ENCODE peak calls at places on chromosomes 12 and 14, in eight cellular contexts. N, M, V, J, X, T, C and B are unnamed samples.

GRCh38 chr12:89181271-89181920 is 170.9 kb downstream of the DUSP6 start:
- DNase-seq in M (no peak), X (no peak), N (peak), J (peak), V (no peak), T (peak), C (no peak), B (peak)

GRCh38 chr14:90319173-90319572 is 12.6 kb downstream of the NRDE2 start:
- DNase-seq in M (no peak), N (no peak), C (no peak), X (no peak), T (no peak), V (no peak), J (no peak), B (peak)

GRCh38 chr12:119512772-119513497 is 80.6 kb upstream of the TMEM233 start:
- DNase-seq in T (peak), X (no peak), C (peak), V (no peak), M (peak), N (no peak), J (no peak), B (no peak)

GRCh38 chr14:81423504-81423903 is 23.4 kb upstream of the STON2 start:
- DNase-seq in C (no peak), X (peak), M (no peak), N (no peak), V (peak), T (peak), J (no peak), B (no peak)

GRCh38 chr14:93969082-93969828 is 7.1 kb downstream of the ASB2 start:
- DNase-seq in J (no peak), V (peak), X (peak), N (no peak), M (no peak), T (no peak), C (no peak), B (no peak)

GRCh38 chr12:109567967-109568366 is 5.3 kb downstream of the MMAB start:
- DNase-seq in C (no peak), T (no peak), X (no peak), M (no peak), J (no peak), V (no peak), N (no peak), B (no peak)

GRCh38 chr12:56389215-56389850 is 26.7 kb upstream of the APOF start:
- DNase-seq in N (no peak), T (no peak), M (no peak), C (no peak), J (no peak), V (no peak), X (no peak), B (no peak)

GRCh38 chr12:13661005-13661887 is 320.2 kb downstream of the GRIN2B start:
- DNase-seq in M (peak), T (peak), N (peak), V (no peak), C (peak), J (peak), X (peak), B (peak)

GRCh38 chr12:42590324-42590934 is 883 bp upstream of the PRICKLE1 start:
- DNase-seq in V (peak), T (peak), N (no peak), M (no peak), X (peak), C (no peak), J (peak), B (no peak)

GRCh38 chr14:79602023-79602422 is 609.3 kb downstream of the DIO2 start:
- DNase-seq in N (no peak), V (no peak), M (no peak), C (no peak), J (no peak), X (no peak), T (no peak), B (no peak)

GRCh38 chr12:66596189-66596588 is 82.7 kb downstream of the GRIP1 start:
- DNase-seq in V (no peak), N (peak), M (no peak), X (no peak), T (peak), C (no peak), J (no peak), B (peak)

GRCh38 chr12:73902270-73902669 is 635.4 kb upstream of the ATXN7L3B start:
- DNase-seq in C (no peak), X (no peak), T (no peak), V (no peak), M (no peak), N (no peak), J (peak), B (no peak)

GRCh38 chr12:78209851-78210493 is 379.3 kb downstream of the NAV3 start:
- DNase-seq in X (peak), C (peak), V (peak), M (no peak), N (peak), T (peak), J (no peak), B (peak)

GRCh38 chr14:29716150-29716549 is 211.5 kb downstream of the PRKD1 start:
- DNase-seq in M (no peak), T (peak), C (peak), N (peak), X (no peak), J (no peak), V (no peak), B (peak)

GRCh38 chr12:93146278-93146939 is 217.3 kb upstream of the EEA1 start:
- DNase-seq in M (no peak), J (no peak), T (peak), X (no peak), V (no peak), N (peak), C (no peak), B (peak)

GRCh38 chr14:63705561-63706070 is 22.2 kb downstream of the SGPP1 start:
- DNase-seq in J (no peak), M (no peak), T (no peak), X (no peak), N (no peak), C (no peak), V (no peak), B (no peak)

GRCh38 chr12:95731519-95731958 is 59.0 kb downstream of the NTN4 start:
- DNase-seq in V (no peak), T (no peak), M (no peak), N (no peak), X (no peak), J (no peak), C (no peak), B (no peak)

GRCh38 chr14:63877594-63877993 is 24.8 kb downstream of the SYNE2 start:
- DNase-seq in J (no peak), C (no peak), T (no peak), X (no peak), V (no peak), N (no peak), M (no peak), B (no peak)

GRCh38 chr14:59819446-59820088 is 51.0 kb downstream of the RTN1 start:
- DNase-seq in J (no peak), C (no peak), T (no peak), M (no peak), N (no peak), X (no peak), V (no peak), B (no peak)

GRCh38 chr14:104939666-104940410 is 15.2 kb downstream of the PLD4 start:
- DNase-seq in V (peak), X (peak), N (no peak), J (no peak), M (no peak), C (no peak), T (no peak), B (no peak)

GRCh38 chr14:102903248-102903888 is 19.1 kb upstream of the AMN start:
- DNase-seq in J (no peak), V (no peak), M (no peak), C (no peak), X (no peak), T (no peak), N (no peak), B (no peak)

GRCh38 chr12:14883663-14884062 is 2.0 kb downstream of the MGP start:
- DNase-seq in J (no peak), X (no peak), C (no peak), T (peak), V (no peak), N (no peak), M (no peak), B (no peak)
- H3K4me3 ChIP-seq in J (no peak), X (peak), C (no peak), T (no peak), V (peak), N (no peak), M (no peak), B (no peak)

GRCh38 chr14:99125616-99126431 is 146.2 kb downstream of the BCL11B start:
- DNase-seq in C (no peak), J (no peak), X (no peak), V (no peak), M (no peak), N (no peak), T (no peak), B (no peak)
- H3K4me3 ChIP-seq in C (no peak), J (no peak), X (no peak), V (no peak), M (no peak), N (no peak), T (no peak), B (no peak)

GRCh38 chr12:75944097-75944904 is 87.3 kb downstream of the PHLDA1 start:
- DNase-seq in N (peak), X (no peak), V (no peak), T (peak), M (peak), J (peak), C (peak), B (peak)
- H3K4me3 ChIP-seq in N (no peak), X (no peak), V (no peak), T (no peak), M (no peak), J (peak), C (no peak), B (no peak)

DNA sequence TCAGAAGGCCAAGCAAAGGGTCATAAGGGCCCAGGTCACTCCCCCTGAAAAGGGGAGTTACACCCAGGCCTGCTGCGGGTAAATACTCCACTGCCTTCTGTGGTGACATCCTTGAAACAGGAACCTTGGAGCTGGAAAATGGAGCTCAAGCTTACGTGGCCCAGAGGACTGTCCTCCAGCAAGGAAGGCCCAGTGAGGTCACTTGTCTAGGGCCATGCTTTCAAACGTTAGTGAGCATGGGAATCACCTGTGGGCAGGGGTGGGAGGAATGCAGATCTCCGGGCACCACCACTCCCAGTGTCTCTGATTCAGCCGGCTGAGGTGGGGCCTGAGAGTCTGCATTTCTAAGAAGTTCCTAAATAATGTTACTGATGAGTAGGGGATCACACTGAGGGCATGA is 140.5 kb upstream of the CCND2 start:
- DNase-seq in X (no peak), J (no peak), T (no peak), V (no peak), N (no peak), C (no peak), M (no peak), B (no peak)
- H3K4me3 ChIP-seq in X (no peak), J (no peak), T (no peak), V (no peak), N (no peak), C (no peak), M (no peak), B (no peak)

DNA sequence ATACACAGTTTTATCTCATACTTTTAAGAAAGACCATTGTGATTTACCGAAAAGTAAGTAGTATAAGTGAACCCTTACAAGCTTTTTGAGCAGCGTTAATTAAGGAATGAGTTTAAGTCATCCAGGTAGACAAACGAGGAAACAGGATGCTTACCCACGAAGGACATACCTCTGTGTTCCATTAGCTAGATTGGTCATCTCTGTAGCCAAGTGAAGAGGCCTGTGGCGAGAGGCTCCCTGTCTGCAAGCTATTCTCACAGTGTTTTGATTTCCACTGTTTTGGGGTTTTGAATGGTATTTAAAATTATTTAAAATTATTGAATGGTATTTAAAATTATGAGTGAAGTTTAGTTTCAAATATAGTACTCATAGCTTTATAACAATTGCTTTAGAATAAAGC is 342.1 kb upstream of the RGS6 start:
- DNase-seq in M (no peak), T (no peak), J (no peak), X (no peak), V (no peak), C (no peak), N (no peak), B (no peak)
- H3K4me3 ChIP-seq in M (no peak), T (no peak), J (no peak), X (no peak), V (no peak), C (no peak), N (no peak), B (no peak)